ENCODE peak calls at places on chromosomes 7 and 10, in ten cellular contexts. One of them, this sample, is unnamed. For H3K4me1 and H3K27me3, the result is how much of the 10 kb centered on the place peaks cover.

GRCh38 chr10:54799491-54799890 is 1.5 kb downstream of the PCDH15 start:
- DNase-seq in left ventricle myocardium inferior: no peak
- DNase-seq in naive thymus-derived CD4-positive, alpha-beta T cell: no peak
- DNase-seq in cardiac muscle cell: no peak
- DNase-seq in HepG2: no peak
- DNase-seq in PC-9: no peak
- DNase-seq in GM23248: no peak
- DNase-seq in gastrocnemius medialis: no peak
- DNase-seq in colonic mucosa: no peak
- DNase-seq in HCT116: no peak
- DNase-seq in this sample: no peak

GRCh38 chr7:86818903-86819302 is 175.2 kb downstream of the GRM3 start:
- DNase-seq in left ventricle myocardium inferior: no peak
- DNase-seq in naive thymus-derived CD4-positive, alpha-beta T cell: no peak
- DNase-seq in cardiac muscle cell: no peak
- DNase-seq in HepG2: no peak
- DNase-seq in PC-9: no peak
- DNase-seq in GM23248: no peak
- DNase-seq in gastrocnemius medialis: no peak
- DNase-seq in colonic mucosa: no peak
- DNase-seq in HCT116: no peak
- DNase-seq in this sample: no peak

GRCh38 chr7:46244752-46245151 is 323.7 kb upstream of the IGFBP3 start:
- DNase-seq in left ventricle myocardium inferior: no peak
- DNase-seq in naive thymus-derived CD4-positive, alpha-beta T cell: no peak
- DNase-seq in cardiac muscle cell: no peak
- DNase-seq in HepG2: no peak
- DNase-seq in PC-9: no peak
- DNase-seq in GM23248: peak
- DNase-seq in gastrocnemius medialis: no peak
- DNase-seq in colonic mucosa: no peak
- DNase-seq in HCT116: no peak
- DNase-seq in this sample: no peak

GRCh38 chr7:74401137-74401859 is 52.4 kb upstream of the GTF2IRD1 start:
- DNase-seq in left ventricle myocardium inferior: peak
- DNase-seq in naive thymus-derived CD4-positive, alpha-beta T cell: peak
- DNase-seq in cardiac muscle cell: peak
- DNase-seq in HepG2: peak
- DNase-seq in PC-9: peak
- DNase-seq in GM23248: peak
- DNase-seq in gastrocnemius medialis: peak
- DNase-seq in colonic mucosa: peak
- DNase-seq in HCT116: peak
- DNase-seq in this sample: peak

GRCh38 chr7:140915948-140916555 is 8.7 kb downstream of the BRAF start:
- DNase-seq in left ventricle myocardium inferior: no peak
- DNase-seq in naive thymus-derived CD4-positive, alpha-beta T cell: no peak
- DNase-seq in cardiac muscle cell: no peak
- DNase-seq in HepG2: no peak
- DNase-seq in PC-9: no peak
- DNase-seq in GM23248: no peak
- DNase-seq in gastrocnemius medialis: no peak
- DNase-seq in colonic mucosa: no peak
- DNase-seq in HCT116: no peak
- DNase-seq in this sample: no peak

GRCh38 chr10:22992075-22992474 is 64.2 kb downstream of the ARMC3 start:
- DNase-seq in left ventricle myocardium inferior: no peak
- DNase-seq in naive thymus-derived CD4-positive, alpha-beta T cell: peak
- DNase-seq in cardiac muscle cell: no peak
- DNase-seq in HepG2: no peak
- DNase-seq in PC-9: no peak
- DNase-seq in GM23248: no peak
- DNase-seq in gastrocnemius medialis: no peak
- DNase-seq in colonic mucosa: no peak
- DNase-seq in HCT116: no peak
- DNase-seq in this sample: no peak

GRCh38 chr7:110307776-110308175 is 783.2 kb upstream of the LRRN3 start:
- DNase-seq in left ventricle myocardium inferior: no peak
- DNase-seq in naive thymus-derived CD4-positive, alpha-beta T cell: no peak
- DNase-seq in cardiac muscle cell: no peak
- DNase-seq in HepG2: no peak
- DNase-seq in PC-9: no peak
- DNase-seq in GM23248: no peak
- DNase-seq in gastrocnemius medialis: no peak
- DNase-seq in colonic mucosa: no peak
- DNase-seq in HCT116: no peak
- DNase-seq in this sample: no peak

GRCh38 chr7:28539289-28539981 is 127.1 kb downstream of the CREB5 start:
- DNase-seq in left ventricle myocardium inferior: no peak
- DNase-seq in naive thymus-derived CD4-positive, alpha-beta T cell: no peak
- DNase-seq in cardiac muscle cell: no peak
- DNase-seq in HepG2: no peak
- DNase-seq in PC-9: no peak
- DNase-seq in GM23248: no peak
- DNase-seq in gastrocnemius medialis: no peak
- DNase-seq in colonic mucosa: no peak
- DNase-seq in HCT116: no peak
- DNase-seq in this sample: no peak

GRCh38 chr10:6579904-6580278 is at the start of gene PRKCQ:
- DNase-seq in left ventricle myocardium inferior: no peak
- DNase-seq in naive thymus-derived CD4-positive, alpha-beta T cell: no peak
- DNase-seq in cardiac muscle cell: peak
- DNase-seq in HepG2: no peak
- DNase-seq in PC-9: no peak
- DNase-seq in GM23248: no peak
- DNase-seq in gastrocnemius medialis: no peak
- DNase-seq in colonic mucosa: peak
- DNase-seq in HCT116: no peak
- DNase-seq in this sample: no peak

GRCh38 chr7:134691820-134692705 is 45.4 kb downstream of the BPGM start:
- DNase-seq in left ventricle myocardium inferior: no peak
- DNase-seq in naive thymus-derived CD4-positive, alpha-beta T cell: no peak
- DNase-seq in cardiac muscle cell: no peak
- DNase-seq in HepG2: no peak
- DNase-seq in PC-9: peak
- DNase-seq in GM23248: peak
- DNase-seq in gastrocnemius medialis: no peak
- DNase-seq in colonic mucosa: no peak
- DNase-seq in HCT116: no peak
- DNase-seq in this sample: peak

GRCh38 chr10:132117146-132117545 is 51.4 kb downstream of the JAKMIP3 start:
- DNase-seq in left ventricle myocardium inferior: peak
- DNase-seq in naive thymus-derived CD4-positive, alpha-beta T cell: no peak
- DNase-seq in cardiac muscle cell: no peak
- DNase-seq in HepG2: no peak
- DNase-seq in PC-9: no peak
- DNase-seq in GM23248: no peak
- DNase-seq in gastrocnemius medialis: no peak
- DNase-seq in colonic mucosa: no peak
- DNase-seq in HCT116: no peak
- DNase-seq in this sample: peak

GRCh38 chr7:83984076-83984475 is 210.5 kb downstream of the SEMA3A start:
- DNase-seq in left ventricle myocardium inferior: no peak
- DNase-seq in naive thymus-derived CD4-positive, alpha-beta T cell: no peak
- DNase-seq in cardiac muscle cell: no peak
- DNase-seq in HepG2: no peak
- DNase-seq in PC-9: no peak
- DNase-seq in GM23248: no peak
- DNase-seq in gastrocnemius medialis: no peak
- DNase-seq in colonic mucosa: no peak
- DNase-seq in HCT116: no peak
- DNase-seq in this sample: no peak

GRCh38 chr7:93728292-93728691 is 153.8 kb upstream of the CALCR start:
- DNase-seq in left ventricle myocardium inferior: no peak
- DNase-seq in naive thymus-derived CD4-positive, alpha-beta T cell: no peak
- DNase-seq in cardiac muscle cell: no peak
- DNase-seq in HepG2: no peak
- DNase-seq in PC-9: no peak
- DNase-seq in GM23248: peak
- DNase-seq in gastrocnemius medialis: no peak
- DNase-seq in colonic mucosa: no peak
- DNase-seq in HCT116: no peak
- DNase-seq in this sample: no peak

DNA sequence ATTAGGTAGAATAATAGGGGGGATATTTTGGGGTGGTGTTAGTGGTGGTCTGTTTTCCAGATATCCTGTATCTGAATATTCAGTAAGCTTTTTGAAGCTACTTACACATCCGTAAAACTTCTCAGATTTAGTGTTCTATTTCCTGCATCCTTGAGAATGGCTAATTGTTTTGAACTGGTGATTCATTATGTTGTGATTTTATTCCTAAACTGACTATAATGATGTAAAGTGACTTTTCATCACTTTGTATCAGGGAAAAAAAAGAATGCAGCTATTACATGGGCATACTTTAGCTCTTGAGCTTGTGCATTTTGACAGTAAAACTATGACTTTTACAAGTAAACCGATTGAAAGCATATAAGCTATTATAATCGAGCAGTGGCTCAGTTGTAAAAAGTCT is 18.2 kb downstream of the WAC start:
- DNase-seq in left ventricle myocardium inferior: no peak
- DNase-seq in naive thymus-derived CD4-positive, alpha-beta T cell: no peak
- DNase-seq in cardiac muscle cell: no peak
- DNase-seq in HepG2: no peak
- DNase-seq in PC-9: no peak
- DNase-seq in GM23248: peak
- DNase-seq in gastrocnemius medialis: no peak
- DNase-seq in colonic mucosa: no peak
- DNase-seq in HCT116: no peak
- DNase-seq in this sample: no peak
- H3K4me1 ChIP-seq in left ventricle myocardium inferior: half or more
- H3K4me1 ChIP-seq in naive thymus-derived CD4-positive, alpha-beta T cell: under half
- H3K4me1 ChIP-seq in cardiac muscle cell: under half
- H3K4me1 ChIP-seq in HepG2: under half
- H3K4me1 ChIP-seq in PC-9: under half
- H3K4me1 ChIP-seq in GM23248: under half
- H3K4me1 ChIP-seq in gastrocnemius medialis: half or more
- H3K4me1 ChIP-seq in colonic mucosa: under half
- H3K4me1 ChIP-seq in HCT116: under half
- H3K4me1 ChIP-seq in this sample: under half

DNA sequence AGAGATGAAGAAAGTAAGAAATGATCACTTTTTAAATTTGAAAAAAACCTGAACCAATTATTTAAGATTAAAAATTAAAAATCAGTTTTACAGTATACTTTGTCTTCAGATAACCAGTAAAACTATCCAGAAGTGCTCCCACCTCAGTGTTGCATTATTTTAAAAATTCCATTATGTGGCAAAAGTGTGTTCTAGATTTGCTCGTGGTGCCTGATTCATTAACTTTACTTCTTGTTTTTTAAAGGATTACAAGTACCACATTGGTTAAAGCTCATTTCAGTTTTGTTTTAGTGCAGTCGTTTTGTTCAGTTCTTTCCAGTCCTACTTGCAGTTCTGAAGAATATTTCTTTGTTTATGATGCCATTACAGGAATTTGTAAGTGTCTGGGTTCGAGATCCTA is 68.9 kb downstream of the SNX10 start:
- DNase-seq in left ventricle myocardium inferior: no peak
- DNase-seq in naive thymus-derived CD4-positive, alpha-beta T cell: no peak
- DNase-seq in cardiac muscle cell: no peak
- DNase-seq in HepG2: no peak
- DNase-seq in PC-9: no peak
- DNase-seq in GM23248: no peak
- DNase-seq in gastrocnemius medialis: no peak
- DNase-seq in colonic mucosa: no peak
- DNase-seq in HCT116: no peak
- DNase-seq in this sample: no peak
- H3K27me3 ChIP-seq in left ventricle myocardium inferior: under half
- H3K27me3 ChIP-seq in naive thymus-derived CD4-positive, alpha-beta T cell: under half
- H3K27me3 ChIP-seq in cardiac muscle cell: under half
- H3K27me3 ChIP-seq in HepG2: under half
- H3K27me3 ChIP-seq in PC-9: under half
- H3K27me3 ChIP-seq in GM23248: under half
- H3K27me3 ChIP-seq in gastrocnemius medialis: under half
- H3K27me3 ChIP-seq in colonic mucosa: under half
- H3K27me3 ChIP-seq in HCT116: under half
- H3K27me3 ChIP-seq in this sample: under half

GRCh38 chr7:136302049-136302448 is 324.9 kb upstream of the MTPN start:
- DNase-seq in left ventricle myocardium inferior: no peak
- DNase-seq in naive thymus-derived CD4-positive, alpha-beta T cell: no peak
- DNase-seq in cardiac muscle cell: no peak
- DNase-seq in HepG2: no peak
- DNase-seq in PC-9: no peak
- DNase-seq in GM23248: no peak
- DNase-seq in gastrocnemius medialis: no peak
- DNase-seq in colonic mucosa: no peak
- DNase-seq in HCT116: no peak
- DNase-seq in this sample: no peak
- H3K4me1 ChIP-seq in left ventricle myocardium inferior: under half
- H3K4me1 ChIP-seq in naive thymus-derived CD4-positive, alpha-beta T cell: under half
- H3K4me1 ChIP-seq in cardiac muscle cell: under half
- H3K4me1 ChIP-seq in HepG2: under half
- H3K4me1 ChIP-seq in PC-9: under half
- H3K4me1 ChIP-seq in GM23248: under half
- H3K4me1 ChIP-seq in gastrocnemius medialis: under half
- H3K4me1 ChIP-seq in colonic mucosa: under half
- H3K4me1 ChIP-seq in HCT116: under half
- H3K4me1 ChIP-seq in this sample: under half

DNA sequence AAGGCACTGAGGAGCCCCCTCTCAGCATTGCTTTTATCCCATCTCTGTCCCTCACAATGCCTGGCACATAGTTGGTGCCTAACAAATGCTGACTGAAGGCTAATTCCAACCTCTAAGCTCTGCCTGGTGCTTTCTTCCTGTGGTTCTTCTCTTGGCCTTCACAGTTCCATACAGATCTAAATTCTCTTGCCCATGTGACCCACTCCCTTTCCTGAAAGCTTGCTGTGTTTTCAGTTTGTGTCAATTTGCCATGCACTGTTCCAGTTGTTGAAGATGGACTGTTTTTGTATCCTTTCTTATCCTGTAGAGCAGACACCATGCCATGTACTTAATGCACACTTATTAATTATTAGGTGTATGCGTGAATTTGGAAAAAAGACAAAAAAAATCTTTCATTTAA is 9.2 kb downstream of the TBXAS1 start:
- DNase-seq in left ventricle myocardium inferior: no peak
- DNase-seq in naive thymus-derived CD4-positive, alpha-beta T cell: no peak
- DNase-seq in cardiac muscle cell: no peak
- DNase-seq in HepG2: no peak
- DNase-seq in PC-9: no peak
- DNase-seq in GM23248: no peak
- DNase-seq in gastrocnemius medialis: no peak
- DNase-seq in colonic mucosa: no peak
- DNase-seq in HCT116: no peak
- DNase-seq in this sample: no peak
- H3K27me3 ChIP-seq in left ventricle myocardium inferior: under half
- H3K27me3 ChIP-seq in naive thymus-derived CD4-positive, alpha-beta T cell: under half
- H3K27me3 ChIP-seq in cardiac muscle cell: under half
- H3K27me3 ChIP-seq in HepG2: under half
- H3K27me3 ChIP-seq in PC-9: under half
- H3K27me3 ChIP-seq in GM23248: under half
- H3K27me3 ChIP-seq in gastrocnemius medialis: under half
- H3K27me3 ChIP-seq in colonic mucosa: under half
- H3K27me3 ChIP-seq in HCT116: under half
- H3K27me3 ChIP-seq in this sample: under half

GRCh38 chr7:21868647-21868896 is 77.1 kb downstream of the CDCA7L start:
- DNase-seq in left ventricle myocardium inferior: no peak
- DNase-seq in naive thymus-derived CD4-positive, alpha-beta T cell: no peak
- DNase-seq in cardiac muscle cell: no peak
- DNase-seq in HepG2: no peak
- DNase-seq in PC-9: no peak
- DNase-seq in GM23248: no peak
- DNase-seq in gastrocnemius medialis: no peak
- DNase-seq in colonic mucosa: no peak
- DNase-seq in HCT116: no peak
- DNase-seq in this sample: no peak
- H3K4me1 ChIP-seq in left ventricle myocardium inferior: under half
- H3K4me1 ChIP-seq in naive thymus-derived CD4-positive, alpha-beta T cell: under half
- H3K4me1 ChIP-seq in cardiac muscle cell: under half
- H3K4me1 ChIP-seq in HepG2: under half
- H3K4me1 ChIP-seq in PC-9: under half
- H3K4me1 ChIP-seq in GM23248: under half
- H3K4me1 ChIP-seq in gastrocnemius medialis: under half
- H3K4me1 ChIP-seq in colonic mucosa: under half
- H3K4me1 ChIP-seq in HCT116: under half
- H3K4me1 ChIP-seq in this sample: under half

GRCh38 chr7:1298051-1298937 is 65.6 kb downstream of the UNCX start:
- DNase-seq in left ventricle myocardium inferior: no peak
- DNase-seq in naive thymus-derived CD4-positive, alpha-beta T cell: no peak
- DNase-seq in cardiac muscle cell: no peak
- DNase-seq in HepG2: no peak
- DNase-seq in PC-9: no peak
- DNase-seq in GM23248: no peak
- DNase-seq in gastrocnemius medialis: no peak
- DNase-seq in colonic mucosa: no peak
- DNase-seq in HCT116: no peak
- DNase-seq in this sample: no peak
- H3K27me3 ChIP-seq in left ventricle myocardium inferior: half or more
- H3K27me3 ChIP-seq in naive thymus-derived CD4-positive, alpha-beta T cell: under half
- H3K27me3 ChIP-seq in cardiac muscle cell: under half
- H3K27me3 ChIP-seq in HepG2: under half
- H3K27me3 ChIP-seq in PC-9: half or more
- H3K27me3 ChIP-seq in GM23248: under half
- H3K27me3 ChIP-seq in gastrocnemius medialis: half or more
- H3K27me3 ChIP-seq in colonic mucosa: under half
- H3K27me3 ChIP-seq in HCT116: under half
- H3K27me3 ChIP-seq in this sample: under half